ENCODE peak calls at places on chromosomes 6 and 20, in four cellular contexts. J is fibroblast of lung, S is GM12865, K is right atrium auricular region. M is an unnamed sample.

GRCh38 chr6:68445926-68446325 is 189.2 kb upstream of the ADGRB3 start:
- DNase-seq in J (no peak), S (no peak), K (no peak), M (no peak)

GRCh38 chr6:170279977-170280688 is 10.7 kb downstream of the DLL1 start:
- DNase-seq in J (no peak), S (peak; percentile 13), K (no peak), M (no peak)

GRCh38 chr6:137361701-137362100 is 132.5 kb downstream of the OLIG3 start:
- DNase-seq in J (no peak), S (no peak), K (no peak), M (no peak)

GRCh38 chr6:43125119-43125518 is 46.0 kb upstream of the SRF start:
- DNase-seq in J (peak; percentile 97), S (no peak), K (no peak), M (peak; percentile 78)

GRCh38 chr6:163152701-163153100 is 261.8 kb upstream of the QKI start:
- DNase-seq in J (no peak), S (no peak), K (no peak), M (no peak)

GRCh38 chr6:71349395-71349794 is 60.8 kb downstream of the OGFRL1 start:
- DNase-seq in J (peak; percentile 37), S (peak; percentile 37), K (no peak), M (peak; percentile 39)

GRCh38 chr6:15400572-15401004 is 154.7 kb downstream of the JARID2 start:
- DNase-seq in J (no peak), S (peak; percentile 26), K (peak; percentile 66), M (no peak)

GRCh38 chr20:63626424-63627128 is at the start of gene GMEB2:
- DNase-seq in J (no peak), S (peak; percentile 89), K (no peak), M (no peak)

GRCh38 chr6:7587631-7588100 is 2.3 kb upstream of the SNRNP48 start:
- DNase-seq in J (peak; percentile 51), S (no peak), K (no peak), M (no peak)

GRCh38 chr6:126764696-126765095 is 353.8 kb upstream of the RSPO3 start:
- DNase-seq in J (no peak), S (no peak), K (no peak), M (no peak)

GRCh38 chr6:37535701-37536461 is 36.2 kb upstream of the CCDC167 start:
- DNase-seq in J (no peak), S (peak; percentile 51), K (no peak), M (no peak)

GRCh38 chr6:155252581-155252980 is 11.2 kb upstream of the CLDN20 start:
- DNase-seq in J (no peak), S (no peak), K (peak; percentile 50), M (no peak)

GRCh38 chr20:54267510-54268003 is 59.7 kb downstream of the PFDN4 start:
- DNase-seq in J (peak; percentile 65), S (no peak), K (no peak), M (no peak)

GRCh38 chr20:36439040-36439730 is 102.1 kb upstream of the MYL9 start:
- DNase-seq in J (peak; percentile 25), S (peak; percentile 64), K (peak; percentile 72), M (peak; percentile 22)

GRCh38 chr6:1614448-1614766 is 4.7 kb downstream of the FOXC1 start:
- DNase-seq in J (no peak), S (no peak), K (no peak), M (no peak)

GRCh38 chr6:26311385-26312095 is 53.5 kb upstream of the BTN3A2 start:
- DNase-seq in J (peak; percentile 74), S (peak; percentile 85), K (no peak), M (no peak)

GRCh38 chr20:22369100-22369499 is 215.3 kb downstream of the FOXA2 start:
- DNase-seq in J (no peak), S (no peak), K (no peak), M (no peak)

GRCh38 chr20:3889489-3890409 is 562 bp downstream of the PANK2 start:
- DNase-seq in J (peak; percentile 23), S (peak; percentile 73), K (no peak), M (no peak)

GRCh38 chr20:56380375-56380774 is 11.6 kb downstream of the AURKA start:
- DNase-seq in J (peak; percentile 87), S (no peak), K (no peak), M (no peak)

GRCh38 chr6:2739335-2739734 is 11.4 kb downstream of the MYLK4 start:
- DNase-seq in J (peak; percentile 77), S (no peak), K (no peak), M (peak; percentile 18)

GRCh38 chr6:170464524-170464979 is 88.6 kb downstream of the PSMB1 start:
- DNase-seq in J (no peak), S (peak; percentile 33), K (no peak), M (no peak)

GRCh38 chr6:13615802-13616140 is 636 bp downstream of the NOL7 start:
- DNase-seq in J (no peak), S (peak; percentile 39), K (peak; percentile 71), M (no peak)

GRCh38 chr6:92292067-92292466 is 1127.3 kb downstream of the EPHA7 start:
- DNase-seq in J (no peak), S (no peak), K (no peak), M (no peak)

GRCh38 chr6:125759959-125760457 is 10.6 kb downstream of the HEY2 start:
- DNase-seq in J (no peak), S (no peak), K (no peak), M (no peak)

GRCh38 chr6:5930968-5931367 is 75.8 kb downstream of the NRN1 start:
- DNase-seq in J (no peak), S (no peak), K (no peak), M (no peak)

GRCh38 chr6:169838291-169839028 is 87.0 kb downstream of the ERMARD start:
- DNase-seq in J (no peak), S (no peak), K (peak; percentile 50), M (no peak)

GRCh38 chr6:12506211-12506610 is 210.4 kb upstream of the PHACTR1 start:
- DNase-seq in J (no peak), S (no peak), K (no peak), M (no peak)

DNA sequence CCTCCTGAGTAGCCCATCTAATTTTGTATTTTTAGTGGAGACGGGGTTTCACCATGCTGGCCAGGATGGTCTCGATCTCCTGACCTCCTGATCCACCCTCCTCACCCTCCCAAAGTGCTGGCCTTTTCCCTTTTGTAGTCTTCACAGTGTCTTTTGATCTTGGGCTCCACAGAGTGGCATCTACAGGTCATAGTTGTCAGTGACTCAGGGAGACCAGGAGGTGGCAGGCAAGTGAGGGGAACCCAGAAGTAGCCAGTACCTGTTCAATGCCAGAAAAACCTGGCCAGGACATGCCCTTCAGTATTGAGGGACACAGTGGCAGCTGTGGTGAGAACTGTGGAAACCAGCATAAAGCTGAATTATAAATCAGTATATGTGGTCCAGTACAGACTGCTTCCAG is 19.6 kb downstream of the RPP21 start:
- DNase-seq in J (no peak), S (peak; percentile 20), K (no peak), M (no peak)
- TF ChIP-seq CTCF in J (no peak), S (peak; percentile 25), K (no peak), M (no peak)

GRCh38 chr6:105135907-105136432 is 43.8 kb downstream of the POPDC3 start:
- DNase-seq in J (peak; percentile 57), S (no peak), K (no peak), M (peak; percentile 2)

GRCh38 chr6:105135056-105135455 is 44.8 kb downstream of the POPDC3 start:
- DNase-seq in J (peak; percentile 34), S (no peak), K (no peak), M (no peak)

GRCh38 chr6:105136433-105137350 is 43.1 kb downstream of the POPDC3 start:
- DNase-seq in J (peak; percentile 64), S (peak; percentile 47), K (peak; percentile 65), M (peak; percentile 27)

GRCh38 chr6:105137388-105137787 is 42.4 kb downstream of the POPDC3 start:
- DNase-seq in J (peak; percentile 17), S (no peak), K (no peak), M (no peak)

DNA sequence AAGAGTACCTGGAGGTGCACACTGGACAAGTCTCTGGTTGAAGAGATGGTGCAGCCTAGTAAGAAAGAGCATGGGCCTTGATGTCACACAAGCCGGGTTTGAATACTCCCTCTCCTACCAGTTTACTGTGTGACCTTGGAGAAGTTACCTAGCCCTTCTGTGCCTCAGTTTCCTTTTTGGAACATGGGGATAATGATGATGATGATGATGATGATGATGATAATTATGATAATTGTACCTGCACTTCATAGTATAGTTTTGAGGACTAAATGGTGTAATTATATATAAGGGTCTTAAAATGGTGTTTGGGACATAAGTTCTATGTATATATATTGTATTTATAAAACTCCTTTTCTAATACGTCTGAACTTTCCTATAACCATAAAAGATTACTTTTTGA is 41.7 kb downstream of the POPDC3 start:
- DNase-seq in J (no peak), S (no peak), K (no peak), M (no peak)
- H3K4me3 ChIP-seq in J (peak overlapping the region; percentile 70), S (no peak overlapping the region), K (no peak overlapping the region), M (no peak overlapping the region)

GRCh38 chr20:46154796-46155195 is 36.7 kb downstream of the CD40 start:
- DNase-seq in J (no peak), S (no peak), K (no peak), M (no peak)

GRCh38 chr20:46148313-46149213 is 30.4 kb downstream of the CD40 start:
- DNase-seq in J (no peak), S (no peak), K (no peak), M (no peak)

GRCh38 chr20:46152824-46153586 is 34.9 kb downstream of the CD40 start:
- DNase-seq in J (no peak), S (no peak), K (no peak), M (no peak)

GRCh38 chr20:46150982-46151381 is 32.9 kb downstream of the CD40 start:
- DNase-seq in J (no peak), S (no peak), K (no peak), M (no peak)

DNA sequence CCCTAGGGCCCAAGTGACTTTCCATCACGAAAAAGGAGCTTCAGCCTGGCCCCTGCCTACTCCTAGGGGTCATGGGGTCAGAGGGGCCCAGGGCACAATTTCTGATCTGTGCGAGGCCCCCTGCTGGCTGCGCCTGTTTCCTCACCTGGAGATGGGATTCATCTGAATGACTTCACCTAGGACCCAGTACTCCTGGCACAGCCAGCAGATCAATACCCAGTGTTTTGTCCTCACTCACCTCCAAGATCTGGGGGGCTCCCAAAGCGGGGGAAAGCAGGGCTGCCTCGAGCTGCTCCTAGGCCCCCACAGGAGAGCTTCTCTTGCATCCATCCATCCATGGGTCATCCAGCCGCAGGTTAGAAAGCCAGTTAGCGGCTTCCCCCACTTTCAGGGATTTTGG is 33.8 kb downstream of the CD40 start:
- DNase-seq in J (no peak), S (peak; percentile 28), K (no peak), M (no peak)
- TF ChIP-seq CTCF in J (no peak), S (peak; percentile 61), K (peak; percentile 27), M (peak; percentile 26)

GRCh38 chr6:33746651-33747100 is at the start of gene IP6K3:
- DNase-seq in J (no peak), S (no peak), K (no peak), M (no peak)
- H3K4me3 ChIP-seq in J (peak within 1 kb of the TSS; percentile 61), S (no peak within 1 kb of the TSS), K (peak within 1 kb of the TSS; percentile 47), M (no peak within 1 kb of the TSS)